ENCODE peak calls at places on chromosomes 5 and 9, in four cellular contexts. D, F, J and W are unnamed samples. For H3K9me3, the result is how much of the 10 kb centered on the place peaks cover.

GRCh38 chr5:169920446-169920845 is 59.8 kb downstream of the INSYN2B start:
- DNase-seq in D (no peak), F (no peak), J (no peak), W (no peak)

GRCh38 chr9:135887021-135887507 is 20.3 kb downstream of the CAMSAP1 start:
- DNase-seq in D (no peak), F (peak), J (peak), W (peak)

GRCh38 chr5:148145916-148146315 is 22.4 kb upstream of the SPINK14 start:
- DNase-seq in D (no peak), F (peak), J (peak), W (no peak)

GRCh38 chr9:13786131-13786530 is 506.6 kb upstream of the MPDZ start:
- DNase-seq in D (no peak), F (peak), J (no peak), W (no peak)

GRCh38 chr9:106376689-106377088 is 486.3 kb upstream of the ZNF462 start:
- DNase-seq in D (no peak), F (no peak), J (no peak), W (no peak)

GRCh38 chr9:35675204-35675603 is 1.5 kb downstream of the CA9 start:
- DNase-seq in D (no peak), F (no peak), J (no peak), W (no peak)

GRCh38 chr5:103393131-103393754 is 134.7 kb downstream of the MACIR start:
- DNase-seq in D (no peak), F (no peak), J (peak), W (no peak)

GRCh38 chr5:122703214-122703613 is 71.7 kb upstream of the SNX2 start:
- DNase-seq in D (no peak), F (no peak), J (no peak), W (no peak)

GRCh38 chr5:111299067-111299481 is 74.9 kb downstream of the CAMK4 start:
- DNase-seq in D (no peak), F (no peak), J (no peak), W (no peak)

GRCh38 chr5:58357121-58357520 is 102.8 kb downstream of the PLK2 start:
- DNase-seq in D (no peak), F (peak), J (no peak), W (no peak)

GRCh38 chr9:85290019-85290418 is 451.7 kb downstream of the AGTPBP1 start:
- DNase-seq in D (peak), F (no peak), J (no peak), W (no peak)

GRCh38 chr5:4372481-4372880 is 767.6 kb upstream of the ADAMTS16 start:
- DNase-seq in D (no peak), F (no peak), J (no peak), W (no peak)

GRCh38 chr5:127425037-127425436 is 92.4 kb upstream of the PRRC1 start:
- DNase-seq in D (no peak), F (no peak), J (peak), W (peak)

GRCh38 chr5:24750356-24750755 is 105.6 kb upstream of the CDH10 start:
- DNase-seq in D (no peak), F (no peak), J (no peak), W (no peak)

GRCh38 chr9:126363847-126364671 is 37.4 kb downstream of the MVB12B start:
- DNase-seq in D (no peak), F (peak), J (no peak), W (no peak)

GRCh38 chr5:145362261-145362660 is 472.9 kb downstream of the PRELID2 start:
- DNase-seq in D (no peak), F (peak), J (no peak), W (no peak)

GRCh38 chr5:143051244-143052058 is 281.3 kb downstream of the ARHGAP26 start:
- DNase-seq in D (no peak), F (peak), J (peak), W (no peak)

GRCh38 chr5:134724872-134725271 is 13.5 kb upstream of the CAMLG start:
- DNase-seq in D (no peak), F (no peak), J (no peak), W (no peak)

GRCh38 chr9:99873943-99874584 is 32.4 kb upstream of the STX17 start:
- DNase-seq in D (no peak), F (peak), J (no peak), W (no peak)

GRCh38 chr9:92325991-92326500 is 293 bp downstream of the CENPP start:
- DNase-seq in D (no peak), F (peak), J (no peak), W (peak)

GRCh38 chr9:98256632-98257218 is 1.3 kb upstream of the TBC1D2 start:
- DNase-seq in D (peak), F (no peak), J (peak), W (peak)

GRCh38 chr5:5203441-5203840 is 63.3 kb downstream of the ADAMTS16 start:
- DNase-seq in D (no peak), F (no peak), J (no peak), W (no peak)

GRCh38 chr5:145943674-145944121 is 7.3 kb downstream of the SH3RF2 start:
- DNase-seq in D (no peak), F (peak), J (peak), W (no peak)

GRCh38 chr9:129822825-129823162 is 1.1 kb downstream of the TOR1A start:
- DNase-seq in D (no peak), F (no peak), J (no peak), W (no peak)

GRCh38 chr5:158028349-158028748 is 169.4 kb upstream of the CLINT1 start:
- DNase-seq in D (no peak), F (no peak), J (no peak), W (no peak)

GRCh38 chr9:87194471-87194870 is 247.2 kb upstream of the GAS1 start:
- DNase-seq in D (no peak), F (peak), J (no peak), W (no peak)

GRCh38 chr5:157575096-157575872 is at the start of gene ADAM19:
- DNase-seq in D (peak), F (peak), J (peak), W (peak)

GRCh38 chr5:94691947-94692346 is 73.5 kb downstream of the SLF1 start:
- DNase-seq in D (no peak), F (peak), J (no peak), W (peak)

GRCh38 chr5:1745806-1746370 is 53.7 kb downstream of the MRPL36 start:
- DNase-seq in D (no peak), F (no peak), J (no peak), W (peak)

GRCh38 chr5:122091942-122092600 is 14.0 kb upstream of the LOX start:
- DNase-seq in D (no peak), F (peak), J (peak), W (no peak)

GRCh38 chr5:172762214-172763119 is 8.5 kb downstream of the DUSP1 start:
- DNase-seq in D (no peak), F (no peak), J (no peak), W (no peak)

GRCh38 chr9:5008206-5008605 is 23.1 kb downstream of the JAK2 start:
- DNase-seq in D (no peak), F (peak), J (no peak), W (no peak)

GRCh38 chr5:178650214-178650613 is 23.4 kb upstream of the CLK4 start:
- DNase-seq in D (no peak), F (no peak), J (no peak), W (no peak)

DNA sequence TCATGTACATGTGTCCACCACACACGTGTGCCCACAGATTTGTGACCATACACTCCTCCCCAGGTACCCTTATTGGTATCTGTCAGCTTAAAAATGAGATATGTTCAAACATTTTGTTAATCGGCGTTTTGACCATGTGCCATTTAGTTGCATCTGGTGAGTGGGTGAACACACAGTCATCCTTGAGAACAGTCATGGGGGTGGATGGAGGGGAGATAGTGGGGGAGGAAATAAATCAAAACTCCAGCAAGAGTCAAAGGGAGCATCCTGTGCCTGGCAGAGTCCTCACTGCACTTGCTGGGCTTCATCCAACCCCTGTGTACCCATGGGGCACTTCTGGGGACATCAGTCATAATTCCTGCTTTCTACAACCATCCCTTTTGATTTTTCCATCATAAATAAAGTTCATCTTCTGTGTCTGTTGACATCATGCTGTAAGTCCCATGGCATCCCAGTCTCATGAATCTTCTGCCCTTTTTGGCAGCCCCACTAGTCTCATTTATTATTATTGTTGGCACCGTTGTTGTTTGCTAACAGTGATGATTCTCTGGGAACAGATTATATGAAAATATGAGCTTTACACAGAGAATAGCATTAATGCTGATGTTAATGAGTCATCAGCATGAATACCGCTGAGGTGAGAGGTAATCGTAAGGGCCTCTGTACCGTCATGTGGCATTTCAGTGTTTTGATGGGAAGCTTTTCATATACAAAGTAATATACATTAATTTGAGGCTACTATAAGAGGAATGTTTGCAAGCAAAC is 24.4 kb upstream of the CLK4 start:
- DNase-seq in D (no peak), F (peak), J (no peak), W (no peak)
- H3K9me3 ChIP-seq in D (under half), F (under half), J (under half), W (under half)

GRCh38 chr9:78954286-78954685 is 617.5 kb upstream of the TLE4 start:
- DNase-seq in D (no peak), F (peak), J (no peak), W (no peak)
- H3K9me3 ChIP-seq in D (under half), F (under half), J (under half), W (under half)

GRCh38 chr5:141313711-141314110 is 6.9 kb downstream of the TAF7 start:
- DNase-seq in D (no peak), F (no peak), J (no peak), W (no peak)
- H3K9me3 ChIP-seq in D (under half), F (under half), J (under half), W (under half)

GRCh38 chr9:114371986-114372917 is 15.5 kb downstream of the AKNA start:
- DNase-seq in D (peak), F (no peak), J (no peak), W (no peak)
- H3K9me3 ChIP-seq in D (under half), F (under half), J (under half), W (under half)

DNA sequence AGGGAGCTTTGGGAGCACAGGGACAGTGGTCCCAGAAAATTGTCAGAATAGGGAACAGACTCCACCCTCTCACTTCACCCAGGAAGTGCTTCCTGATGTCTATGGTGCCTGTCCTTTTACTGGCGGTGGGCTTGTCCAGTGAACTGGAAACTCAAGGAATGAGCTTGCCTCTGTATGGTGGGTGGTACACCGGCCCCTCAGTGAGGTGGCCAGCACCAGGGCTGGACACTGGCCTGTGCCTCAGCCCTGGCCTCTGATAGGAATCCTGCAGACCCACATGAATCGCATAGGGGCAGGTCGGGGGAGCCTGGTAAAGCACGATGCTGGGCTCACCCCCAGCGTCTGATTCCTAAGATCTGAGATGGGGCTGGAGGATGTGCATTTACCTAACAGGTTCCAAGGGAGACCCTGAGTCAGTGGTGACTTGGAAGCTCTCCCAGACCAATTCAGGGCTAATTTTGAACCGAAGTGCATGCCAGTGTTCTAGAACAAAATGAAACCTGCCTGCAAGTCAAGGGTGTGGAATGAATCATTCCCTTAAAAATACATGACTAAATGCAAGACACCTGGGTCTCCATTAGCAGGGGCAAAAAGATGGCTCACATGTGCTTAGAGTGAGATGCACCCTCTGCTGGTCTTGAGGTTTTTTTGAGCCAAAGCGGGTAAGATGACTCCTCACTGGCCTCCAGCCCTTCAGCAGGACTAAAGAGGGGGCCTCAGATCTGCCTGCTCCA is 178.3 kb downstream of the HSPA4 start:
- DNase-seq in D (no peak), F (peak), J (no peak), W (no peak)
- H3K9me3 ChIP-seq in D (under half), F (under half), J (under half), W (under half)

DNA sequence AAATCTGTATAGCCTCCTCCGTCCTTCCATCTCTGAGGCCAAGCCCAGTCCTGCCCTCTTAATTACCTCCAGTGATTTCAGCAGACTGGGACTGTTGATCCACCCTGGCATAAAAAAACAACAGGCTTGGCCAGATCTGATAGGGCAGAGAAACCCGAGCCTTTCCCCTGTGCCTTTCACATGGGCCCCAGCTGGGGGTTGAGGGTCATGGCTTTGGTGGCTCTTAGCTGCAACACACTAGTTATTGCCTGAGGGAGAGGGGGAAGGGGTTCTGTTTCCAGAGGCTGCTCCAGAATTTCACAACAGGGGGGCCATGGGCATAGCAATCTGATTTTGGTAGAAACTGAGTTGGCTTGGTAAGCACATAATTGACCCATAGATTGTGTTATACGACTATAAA is 21.2 kb upstream of the PANK3 start:
- DNase-seq in D (no peak), F (no peak), J (peak), W (no peak)
- H3K9me3 ChIP-seq in D (under half), F (under half), J (under half), W (under half)

GRCh38 chr5:3269400-3270169 is 326.0 kb upstream of the IRX1 start:
- DNase-seq in D (no peak), F (no peak), J (no peak), W (no peak)
- H3K9me3 ChIP-seq in D (under half), F (half or more), J (under half), W (under half)